ENCODE peak calls at places on chromosomes 7 and 10, in eight cellular contexts. R, M, W, J, T, U, F and I are unnamed samples.

GRCh38 chr10:42926831-42927230 is 144.2 kb downstream of the BMS1 start:
- DNase-seq in R (no peak), M (no peak), W (no peak), J (no peak), T (no peak), U (no peak), F (no peak), I (peak)

GRCh38 chr7:112882022-112882421 is 91.8 kb upstream of the TMEM168 start:
- DNase-seq in R (no peak), M (no peak), W (no peak), J (no peak), T (no peak), U (no peak), F (no peak), I (no peak)

GRCh38 chr10:72336259-72337038 is 18.3 kb downstream of the DNAJB12 start:
- DNase-seq in R (no peak), M (no peak), W (no peak), J (no peak), T (no peak), U (no peak), F (no peak), I (peak)

GRCh38 chr10:77024456-77024855 is 613.2 kb downstream of the KCNMA1 start:
- DNase-seq in R (no peak), M (no peak), W (no peak), J (no peak), T (no peak), U (no peak), F (no peak), I (no peak)

GRCh38 chr7:24721378-24722030 is 35.8 kb downstream of the GSDME start:
- DNase-seq in R (no peak), M (no peak), W (no peak), J (no peak), T (no peak), U (no peak), F (no peak), I (no peak)

GRCh38 chr10:4141471-4141870 is 356.5 kb upstream of the KLF6 start:
- DNase-seq in R (no peak), M (no peak), W (no peak), J (no peak), T (no peak), U (peak), F (no peak), I (peak)

GRCh38 chr7:52168085-52168484 is 851.5 kb upstream of the COBL start:
- DNase-seq in R (no peak), M (no peak), W (no peak), J (no peak), T (no peak), U (no peak), F (no peak), I (no peak)

GRCh38 chr7:42624471-42624870 is 287.4 kb downstream of the C7orf25 start:
- DNase-seq in R (no peak), M (no peak), W (no peak), J (no peak), T (no peak), U (no peak), F (no peak), I (peak)

GRCh38 chr10:99315853-99316252 is 13.3 kb upstream of the CNNM1 start:
- DNase-seq in R (no peak), M (no peak), W (no peak), J (no peak), T (no peak), U (no peak), F (no peak), I (no peak)

GRCh38 chr10:119680668-119681070 is 29.5 kb downstream of the BAG3 start:
- DNase-seq in R (no peak), M (no peak), W (no peak), J (no peak), T (no peak), U (no peak), F (no peak), I (peak)

GRCh38 chr7:11473807-11474424 is 358.1 kb downstream of the THSD7A start:
- DNase-seq in R (no peak), M (no peak), W (no peak), J (no peak), T (no peak), U (no peak), F (no peak), I (no peak)

GRCh38 chr10:22481687-22482539 is 136.6 kb downstream of the SPAG6 start:
- DNase-seq in R (no peak), M (no peak), W (no peak), J (no peak), T (no peak), U (no peak), F (no peak), I (no peak)

GRCh38 chr10:121608669-121609190 is 10.5 kb upstream of the FGFR2 start:
- DNase-seq in R (peak), M (no peak), W (no peak), J (no peak), T (peak), U (peak), F (peak), I (no peak)

GRCh38 chr10:75145590-75145989 is 34.1 kb downstream of the SAMD8 start:
- DNase-seq in R (no peak), M (no peak), W (no peak), J (no peak), T (no peak), U (no peak), F (no peak), I (no peak)

GRCh38 chr7:28979791-28980190 is 21.7 kb upstream of the TRIL start:
- DNase-seq in R (no peak), M (no peak), W (no peak), J (no peak), T (no peak), U (no peak), F (no peak), I (no peak)

GRCh38 chr7:78220754-78221153 is 422.2 kb downstream of the PHTF2 start:
- DNase-seq in R (no peak), M (no peak), W (no peak), J (no peak), T (no peak), U (no peak), F (no peak), I (no peak)

GRCh38 chr7:102306916-102307677 is 20.4 kb downstream of the SH2B2 start:
- DNase-seq in R (peak), M (no peak), W (no peak), J (peak), T (peak), U (peak), F (no peak), I (peak)

GRCh38 chr7:14892961-14893360 is 9.6 kb downstream of the DGKB start:
- DNase-seq in R (no peak), M (no peak), W (no peak), J (no peak), T (no peak), U (no peak), F (no peak), I (no peak)

GRCh38 chr7:46741924-46742607 is 821.0 kb upstream of the IGFBP3 start:
- DNase-seq in R (no peak), M (no peak), W (no peak), J (no peak), T (no peak), U (no peak), F (no peak), I (no peak)

GRCh38 chr7:69962077-69962855 is 364.0 kb downstream of the AUTS2 start:
- DNase-seq in R (no peak), M (no peak), W (no peak), J (no peak), T (peak), U (peak), F (peak), I (peak)

GRCh38 chr7:27185708-27186449 is 847 bp upstream of the HOXA11 start:
- DNase-seq in R (no peak), M (no peak), W (no peak), J (no peak), T (no peak), U (no peak), F (no peak), I (no peak)

GRCh38 chr7:33639552-33640197 is 265.7 kb upstream of the BMPER start:
- DNase-seq in R (no peak), M (no peak), W (no peak), J (no peak), T (no peak), U (no peak), F (no peak), I (no peak)

GRCh38 chr7:157389951-157390730 is 53.3 kb downstream of the DNAJB6 start:
- DNase-seq in R (no peak), M (no peak), W (no peak), J (no peak), T (no peak), U (no peak), F (no peak), I (peak)

GRCh38 chr7:33459340-33459751 is 330.0 kb downstream of the BBS9 start:
- DNase-seq in R (no peak), M (no peak), W (no peak), J (peak), T (no peak), U (peak), F (peak), I (peak)

GRCh38 chr7:152081088-152081487 is 55.6 kb downstream of the GALNT11 start:
- DNase-seq in R (no peak), M (no peak), W (no peak), J (no peak), T (no peak), U (no peak), F (no peak), I (no peak)